ENCODE peak calls at places on chromosomes 2 and 18, in seven cellular contexts. One of them, this sample, is unnamed.

GRCh38 chr2:96953611-96954489 is 32.5 kb downstream of the FAM178B start:
- DNase-seq in fibroblast of mammary gland: no peak
- DNase-seq in Calu3: no peak
- DNase-seq in choroid plexus epithelial cell: no peak
- DNase-seq in tibial nerve: no peak
- DNase-seq in GM12864: no peak
- DNase-seq in CD4-positive, alpha-beta T cell: no peak
- DNase-seq in this sample: no peak

GRCh38 chr2:84969511-84970265 is 1.3 kb upstream of the KCMF1 start:
- DNase-seq in GM12864: no peak
- DNase-seq in choroid plexus epithelial cell: peak; percentile 54
- DNase-seq in fibroblast of mammary gland: peak; percentile 58
- DNase-seq in Calu3: no peak
- DNase-seq in tibial nerve: no peak
- DNase-seq in CD4-positive, alpha-beta T cell: no peak
- DNase-seq in this sample: peak; percentile 38

GRCh38 chr2:125643128-125643527 is 1012.8 kb upstream of the GYPC start:
- DNase-seq in choroid plexus epithelial cell: no peak
- DNase-seq in GM12864: no peak
- DNase-seq in CD4-positive, alpha-beta T cell: no peak
- DNase-seq in Calu3: no peak
- DNase-seq in fibroblast of mammary gland: no peak
- DNase-seq in tibial nerve: no peak
- DNase-seq in this sample: no peak

GRCh38 chr2:74719066-74719465 is 65.0 kb downstream of the SEMA4F start:
- DNase-seq in tibial nerve: no peak
- DNase-seq in fibroblast of mammary gland: no peak
- DNase-seq in Calu3: peak; percentile 52
- DNase-seq in CD4-positive, alpha-beta T cell: no peak
- DNase-seq in choroid plexus epithelial cell: no peak
- DNase-seq in GM12864: no peak
- DNase-seq in this sample: no peak

GRCh38 chr18:3903341-3903740 is 453.4 kb downstream of the TGIF1 start:
- DNase-seq in fibroblast of mammary gland: peak; percentile 95
- DNase-seq in Calu3: no peak
- DNase-seq in GM12864: no peak
- DNase-seq in CD4-positive, alpha-beta T cell: no peak
- DNase-seq in choroid plexus epithelial cell: peak; percentile 72
- DNase-seq in tibial nerve: no peak
- DNase-seq in this sample: peak; percentile 33

GRCh38 chr2:29459445-29460179 is 344.4 kb downstream of the CLIP4 start:
- DNase-seq in tibial nerve: no peak
- DNase-seq in GM12864: no peak
- DNase-seq in CD4-positive, alpha-beta T cell: no peak
- DNase-seq in Calu3: no peak
- DNase-seq in choroid plexus epithelial cell: peak; percentile 94
- DNase-seq in fibroblast of mammary gland: peak; percentile 79
- DNase-seq in this sample: peak; percentile 64

GRCh38 chr2:102063360-102063947 is 71.7 kb downstream of the IL1R2 start:
- DNase-seq in GM12864: no peak
- DNase-seq in CD4-positive, alpha-beta T cell: no peak
- DNase-seq in choroid plexus epithelial cell: peak; percentile 69
- DNase-seq in tibial nerve: peak; percentile 66
- DNase-seq in Calu3: no peak
- DNase-seq in fibroblast of mammary gland: peak; percentile 83
- DNase-seq in this sample: peak; percentile 22

GRCh38 chr2:219506802-219507554 is 7.3 kb upstream of the ASIC4 start:
- DNase-seq in choroid plexus epithelial cell: no peak
- DNase-seq in tibial nerve: no peak
- DNase-seq in Calu3: no peak
- DNase-seq in fibroblast of mammary gland: no peak
- DNase-seq in CD4-positive, alpha-beta T cell: no peak
- DNase-seq in GM12864: no peak
- DNase-seq in this sample: no peak

GRCh38 chr2:71933467-71934319 is 214.0 kb downstream of the CYP26B1 start:
- DNase-seq in tibial nerve: no peak
- DNase-seq in fibroblast of mammary gland: peak; percentile 49
- DNase-seq in GM12864: no peak
- DNase-seq in CD4-positive, alpha-beta T cell: no peak
- DNase-seq in choroid plexus epithelial cell: peak; percentile 63
- DNase-seq in Calu3: peak; percentile 43
- DNase-seq in this sample: peak; percentile 86

GRCh38 chr18:31497711-31498449 is at the start of gene DSG2:
- DNase-seq in choroid plexus epithelial cell: peak; percentile 29
- DNase-seq in fibroblast of mammary gland: peak; percentile 8
- DNase-seq in CD4-positive, alpha-beta T cell: no peak
- DNase-seq in Calu3: peak; percentile 87
- DNase-seq in GM12864: no peak
- DNase-seq in tibial nerve: no peak
- DNase-seq in this sample: peak; percentile 83

GRCh38 chr2:38113999-38114708 is 38.2 kb upstream of the CYP1B1 start:
- DNase-seq in CD4-positive, alpha-beta T cell: no peak
- DNase-seq in GM12864: no peak
- DNase-seq in choroid plexus epithelial cell: peak; percentile 89
- DNase-seq in fibroblast of mammary gland: peak; percentile 77
- DNase-seq in Calu3: no peak
- DNase-seq in tibial nerve: no peak
- DNase-seq in this sample: no peak

GRCh38 chr2:19812166-19812565 is 89.6 kb downstream of the TTC32 start:
- DNase-seq in choroid plexus epithelial cell: no peak
- DNase-seq in fibroblast of mammary gland: no peak
- DNase-seq in GM12864: no peak
- DNase-seq in tibial nerve: no peak
- DNase-seq in Calu3: no peak
- DNase-seq in CD4-positive, alpha-beta T cell: no peak
- DNase-seq in this sample: no peak

GRCh38 chr2:7801212-7801611 is 880.6 kb upstream of the ID2 start:
- DNase-seq in CD4-positive, alpha-beta T cell: no peak
- DNase-seq in fibroblast of mammary gland: no peak
- DNase-seq in tibial nerve: no peak
- DNase-seq in choroid plexus epithelial cell: no peak
- DNase-seq in GM12864: no peak
- DNase-seq in Calu3: no peak
- DNase-seq in this sample: no peak

GRCh38 chr2:146241023-146241422 is 1603.8 kb upstream of the ACVR2A start:
- DNase-seq in choroid plexus epithelial cell: no peak
- DNase-seq in CD4-positive, alpha-beta T cell: no peak
- DNase-seq in tibial nerve: no peak
- DNase-seq in fibroblast of mammary gland: no peak
- DNase-seq in Calu3: no peak
- DNase-seq in GM12864: no peak
- DNase-seq in this sample: no peak

GRCh38 chr2:146252119-146252518 is 1592.7 kb upstream of the ACVR2A start:
- DNase-seq in tibial nerve: no peak
- DNase-seq in GM12864: no peak
- DNase-seq in fibroblast of mammary gland: no peak
- DNase-seq in Calu3: no peak
- DNase-seq in CD4-positive, alpha-beta T cell: no peak
- DNase-seq in choroid plexus epithelial cell: no peak
- DNase-seq in this sample: no peak

GRCh38 chr2:146246017-146246733 is 1598.7 kb upstream of the ACVR2A start:
- DNase-seq in Calu3: no peak
- DNase-seq in tibial nerve: no peak
- DNase-seq in fibroblast of mammary gland: peak; percentile 55
- DNase-seq in GM12864: no peak
- DNase-seq in choroid plexus epithelial cell: peak; percentile 85
- DNase-seq in CD4-positive, alpha-beta T cell: no peak
- DNase-seq in this sample: no peak

GRCh38 chr2:146244131-146244530 is 1600.7 kb upstream of the ACVR2A start:
- DNase-seq in Calu3: no peak
- DNase-seq in GM12864: no peak
- DNase-seq in fibroblast of mammary gland: no peak
- DNase-seq in tibial nerve: no peak
- DNase-seq in choroid plexus epithelial cell: no peak
- DNase-seq in CD4-positive, alpha-beta T cell: no peak
- DNase-seq in this sample: no peak

GRCh38 chr2:146246734-146247523 is 1597.9 kb upstream of the ACVR2A start:
- DNase-seq in CD4-positive, alpha-beta T cell: no peak
- DNase-seq in tibial nerve: no peak
- DNase-seq in Calu3: no peak
- DNase-seq in choroid plexus epithelial cell: peak; percentile 43
- DNase-seq in fibroblast of mammary gland: peak; percentile 11
- DNase-seq in GM12864: no peak
- DNase-seq in this sample: no peak
- TF ChIP-seq CTCF in CD4-positive, alpha-beta T cell: no peak
- TF ChIP-seq CTCF in tibial nerve: no peak
- TF ChIP-seq CTCF in Calu3: no peak
- TF ChIP-seq CTCF in choroid plexus epithelial cell: no peak
- TF ChIP-seq CTCF in fibroblast of mammary gland: no peak
- TF ChIP-seq CTCF in GM12864: no peak
- TF ChIP-seq CTCF in this sample: no peak

GRCh38 chr2:30691091-30691947 is 115.9 kb downstream of the CAPN13 start:
- DNase-seq in Calu3: no peak
- DNase-seq in fibroblast of mammary gland: no peak
- DNase-seq in CD4-positive, alpha-beta T cell: no peak
- DNase-seq in tibial nerve: no peak
- DNase-seq in choroid plexus epithelial cell: no peak
- DNase-seq in GM12864: no peak
- DNase-seq in this sample: no peak

GRCh38 chr2:30691948-30692828 is 115.1 kb downstream of the CAPN13 start:
- DNase-seq in CD4-positive, alpha-beta T cell: no peak
- DNase-seq in tibial nerve: no peak
- DNase-seq in GM12864: no peak
- DNase-seq in choroid plexus epithelial cell: peak; percentile 56
- DNase-seq in fibroblast of mammary gland: peak; percentile 38
- DNase-seq in Calu3: no peak
- DNase-seq in this sample: peak; percentile 29

GRCh38 chr2:30693821-30694281 is 113.4 kb downstream of the CAPN13 start:
- DNase-seq in fibroblast of mammary gland: no peak
- DNase-seq in choroid plexus epithelial cell: no peak
- DNase-seq in Calu3: no peak
- DNase-seq in tibial nerve: peak; percentile 4
- DNase-seq in GM12864: no peak
- DNase-seq in CD4-positive, alpha-beta T cell: no peak
- DNase-seq in this sample: no peak

GRCh38 chr2:30694286-30695055 is 112.8 kb downstream of the CAPN13 start:
- DNase-seq in fibroblast of mammary gland: no peak
- DNase-seq in Calu3: no peak
- DNase-seq in choroid plexus epithelial cell: no peak
- DNase-seq in tibial nerve: peak; percentile 1
- DNase-seq in CD4-positive, alpha-beta T cell: no peak
- DNase-seq in GM12864: no peak
- DNase-seq in this sample: no peak

DNA sequence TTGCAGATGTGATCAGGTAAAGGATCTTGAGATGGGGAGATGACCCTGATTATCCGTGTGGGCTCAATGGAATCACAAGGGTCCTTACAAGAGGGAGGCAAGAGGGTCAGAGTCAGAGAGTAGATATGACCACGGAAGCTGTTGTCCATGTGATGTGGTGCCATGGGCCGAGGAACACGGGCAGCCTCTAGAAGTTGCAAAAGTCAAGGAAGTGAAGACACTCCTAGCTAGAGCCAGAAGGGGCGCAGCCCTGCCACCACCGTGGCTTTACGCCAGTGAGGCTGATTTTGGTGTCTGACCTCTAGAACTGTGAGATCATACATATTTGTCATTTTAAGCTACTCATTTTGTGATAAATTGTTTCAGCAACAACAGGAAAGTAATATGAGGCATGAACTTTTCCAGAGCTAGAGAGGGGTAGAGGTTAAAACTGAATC is 114.4 kb downstream of the CAPN13 start:
- DNase-seq in Calu3: no peak
- DNase-seq in choroid plexus epithelial cell: no peak
- DNase-seq in CD4-positive, alpha-beta T cell: no peak
- DNase-seq in GM12864: no peak
- DNase-seq in tibial nerve: no peak
- DNase-seq in fibroblast of mammary gland: no peak
- DNase-seq in this sample: no peak
- TF ChIP-seq CTCF in Calu3: no peak
- TF ChIP-seq CTCF in choroid plexus epithelial cell: no peak
- TF ChIP-seq CTCF in CD4-positive, alpha-beta T cell: no peak
- TF ChIP-seq CTCF in GM12864: no peak
- TF ChIP-seq CTCF in tibial nerve: no peak
- TF ChIP-seq CTCF in fibroblast of mammary gland: no peak
- TF ChIP-seq CTCF in this sample: no peak

GRCh38 chr2:149559341-149560068 is 28.1 kb downstream of the MMADHC start:
- DNase-seq in GM12864: no peak
- DNase-seq in Calu3: no peak
- DNase-seq in tibial nerve: no peak
- DNase-seq in fibroblast of mammary gland: no peak
- DNase-seq in CD4-positive, alpha-beta T cell: no peak
- DNase-seq in choroid plexus epithelial cell: no peak
- DNase-seq in this sample: no peak
- TF ChIP-seq CTCF in GM12864: no peak
- TF ChIP-seq CTCF in Calu3: no peak
- TF ChIP-seq CTCF in tibial nerve: no peak
- TF ChIP-seq CTCF in fibroblast of mammary gland: no peak
- TF ChIP-seq CTCF in CD4-positive, alpha-beta T cell: no peak
- TF ChIP-seq CTCF in choroid plexus epithelial cell: no peak
- TF ChIP-seq CTCF in this sample: no peak

GRCh38 chr2:222291485-222291841 is 7.3 kb downstream of the PAX3 start:
- DNase-seq in choroid plexus epithelial cell: no peak
- DNase-seq in tibial nerve: no peak
- DNase-seq in fibroblast of mammary gland: no peak
- DNase-seq in CD4-positive, alpha-beta T cell: no peak
- DNase-seq in Calu3: no peak
- DNase-seq in GM12864: no peak
- DNase-seq in this sample: no peak

GRCh38 chr2:222289280-222290250 is 9.2 kb downstream of the PAX3 start:
- DNase-seq in Calu3: no peak
- DNase-seq in choroid plexus epithelial cell: no peak
- DNase-seq in fibroblast of mammary gland: no peak
- DNase-seq in GM12864: no peak
- DNase-seq in tibial nerve: no peak
- DNase-seq in CD4-positive, alpha-beta T cell: no peak
- DNase-seq in this sample: no peak

GRCh38 chr2:222290371-222290690 is 8.5 kb downstream of the PAX3 start:
- DNase-seq in GM12864: no peak
- DNase-seq in choroid plexus epithelial cell: no peak
- DNase-seq in CD4-positive, alpha-beta T cell: no peak
- DNase-seq in tibial nerve: no peak
- DNase-seq in Calu3: no peak
- DNase-seq in fibroblast of mammary gland: no peak
- DNase-seq in this sample: no peak

GRCh38 chr2:222292113-222292737 is 6.6 kb downstream of the PAX3 start:
- DNase-seq in CD4-positive, alpha-beta T cell: no peak
- DNase-seq in tibial nerve: no peak
- DNase-seq in Calu3: no peak
- DNase-seq in choroid plexus epithelial cell: no peak
- DNase-seq in fibroblast of mammary gland: no peak
- DNase-seq in GM12864: no peak
- DNase-seq in this sample: no peak

DNA sequence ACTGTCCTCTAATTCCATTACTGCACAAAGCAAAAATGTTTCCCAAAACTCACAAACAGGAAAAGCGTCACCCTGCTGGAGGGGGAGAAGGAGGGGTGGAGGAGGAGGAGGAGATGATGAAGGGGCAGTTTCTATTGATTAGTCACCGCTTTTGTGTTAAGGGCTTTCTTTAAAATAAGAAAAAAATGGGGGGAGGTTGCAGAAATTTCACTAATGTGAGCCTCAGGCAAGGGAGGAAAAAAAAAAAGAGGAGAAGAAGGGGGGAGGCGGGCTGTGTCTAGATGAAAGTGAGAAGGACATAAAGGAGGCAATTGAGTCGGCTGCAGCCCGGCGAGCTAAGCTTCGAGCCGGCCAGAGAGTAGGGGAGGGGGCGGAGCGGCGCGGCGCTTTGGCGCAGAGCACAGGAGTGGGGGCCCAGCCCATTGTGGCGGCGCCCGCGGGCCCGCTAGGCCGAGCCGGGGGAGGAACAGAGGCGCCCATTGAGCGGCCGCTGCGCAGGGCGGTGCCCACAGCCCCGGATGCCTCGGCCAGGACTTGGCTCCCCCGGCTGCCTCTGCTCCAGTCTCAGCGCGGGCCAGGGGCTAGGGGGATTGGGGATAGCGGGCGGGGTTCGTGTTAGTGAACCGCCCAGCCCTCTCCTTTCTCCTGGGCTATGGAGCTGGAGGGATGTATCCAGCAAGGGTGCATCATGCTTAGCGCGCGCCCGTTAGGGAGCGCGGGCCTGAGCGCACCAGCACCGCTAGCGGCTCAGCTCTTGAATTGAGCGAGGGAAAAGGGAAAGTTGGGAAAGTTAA is 7.9 kb downstream of the PAX3 start:
- DNase-seq in GM12864: no peak
- DNase-seq in CD4-positive, alpha-beta T cell: no peak
- DNase-seq in tibial nerve: no peak
- DNase-seq in fibroblast of mammary gland: peak; percentile 47
- DNase-seq in Calu3: no peak
- DNase-seq in choroid plexus epithelial cell: no peak
- DNase-seq in this sample: no peak
- TF ChIP-seq CTCF in GM12864: no peak
- TF ChIP-seq CTCF in CD4-positive, alpha-beta T cell: no peak
- TF ChIP-seq CTCF in tibial nerve: no peak
- TF ChIP-seq CTCF in fibroblast of mammary gland: no peak
- TF ChIP-seq CTCF in Calu3: no peak
- TF ChIP-seq CTCF in choroid plexus epithelial cell: no peak
- TF ChIP-seq CTCF in this sample: no peak